ENCODE peak calls at places on chromosome 3, in four cellular contexts. E is LNCaP clone FGC, J is mucosa of descending colon, T is A549. Z is an unnamed sample.

GRCh38 chr3:30643763-30644462 is 37.5 kb downstream of the TGFBR2 start:
- DNase-seq in E (no peak), J (peak), T (no peak), Z (no peak)

GRCh38 chr3:182693723-182694122 is 99.6 kb upstream of the ATP11B start:
- DNase-seq in E (no peak), J (no peak), T (no peak), Z (no peak)

GRCh38 chr3:125129512-125129962 is 73.7 kb upstream of the HEG1 start:
- DNase-seq in E (no peak), J (no peak), T (peak), Z (peak)

GRCh38 chr3:170420307-170420821 is 1.7 kb downstream of the CLDN11 start:
- DNase-seq in E (no peak), J (no peak), T (no peak), Z (no peak)

GRCh38 chr3:84959470-84960380 is 936 bp downstream of the CADM2 start:
- DNase-seq in E (no peak), J (no peak), T (no peak), Z (no peak)

GRCh38 chr3:152857082-152857481 is 22.2 kb downstream of the P2RY1 start:
- DNase-seq in E (no peak), J (no peak), T (peak), Z (no peak)

GRCh38 chr3:122318620-122319019 is 6.4 kb upstream of the CSTA start:
- DNase-seq in E (no peak), J (no peak), T (no peak), Z (no peak)

GRCh38 chr3:108818404-108818803 is 4.2 kb upstream of the TRAT1 start:
- DNase-seq in E (peak), J (no peak), T (peak), Z (no peak)

GRCh38 chr3:121730940-121731687 is 18.4 kb downstream of the GOLGB1 start:
- DNase-seq in E (no peak), J (no peak), T (no peak), Z (no peak)

GRCh38 chr3:70813306-70813705 is 500.9 kb upstream of the MDFIC2 start:
- DNase-seq in E (no peak), J (no peak), T (no peak), Z (no peak)

GRCh38 chr3:73502609-73503560 is 121.9 kb downstream of the PDZRN3 start:
- DNase-seq in E (no peak), J (peak), T (peak), Z (peak)

GRCh38 chr3:14329116-14329830 is 73.1 kb upstream of the SLC6A6 start:
- DNase-seq in E (no peak), J (no peak), T (no peak), Z (peak)

GRCh38 chr3:119588112-119588511 is 8.8 kb downstream of the ADPRH start:
- DNase-seq in E (no peak), J (peak), T (no peak), Z (no peak)

GRCh38 chr3:133901083-133901482 is 5.4 kb upstream of the RAB6B start:
- DNase-seq in E (no peak), J (no peak), T (no peak), Z (no peak)

GRCh38 chr3:141050576-141050912 is 603 bp upstream of the SPSB4 start:
- DNase-seq in E (no peak), J (no peak), T (peak), Z (no peak)

GRCh38 chr3:60755094-60755493 is 496.2 kb downstream of the FHIT start:
- DNase-seq in E (no peak), J (no peak), T (peak), Z (no peak)

GRCh38 chr3:55267206-55267930 is 219.7 kb downstream of the WNT5A start:
- DNase-seq in E (no peak), J (no peak), T (no peak), Z (no peak)

GRCh38 chr3:53161820-53162671 is 1.0 kb downstream of the PRKCD start:
- DNase-seq in E (no peak), J (peak), T (peak), Z (no peak)

GRCh38 chr3:172629470-172629869 is 81.4 kb downstream of the NCEH1 start:
- DNase-seq in E (no peak), J (no peak), T (no peak), Z (no peak)

GRCh38 chr3:123286308-123287023 is 84.7 kb downstream of the SEC22A start:
- DNase-seq in E (peak), J (peak), T (peak), Z (peak)

GRCh38 chr3:51610708-51611107 is 60.3 kb upstream of the TEX264 start:
- DNase-seq in E (no peak), J (no peak), T (no peak), Z (peak)

GRCh38 chr3:116678853-116679252 is 30.7 kb upstream of the TUSC7 start:
- DNase-seq in E (no peak), J (no peak), T (no peak), Z (no peak)

GRCh38 chr3:48716508-48716981 is 476 bp downstream of the IP6K2 start:
- DNase-seq in E (no peak), J (peak), T (no peak), Z (no peak)

GRCh38 chr3:14927308-14927707 is 20.1 kb upstream of the NR2C2 start:
- DNase-seq in E (no peak), J (no peak), T (no peak), Z (no peak)

GRCh38 chr3:184300377-184300717 is 1.3 kb downstream of the PSMD2 start:
- DNase-seq in E (no peak), J (no peak), T (no peak), Z (no peak)
- H3K4me3 ChIP-seq in E (peak), J (no peak), T (peak), Z (peak)

DNA sequence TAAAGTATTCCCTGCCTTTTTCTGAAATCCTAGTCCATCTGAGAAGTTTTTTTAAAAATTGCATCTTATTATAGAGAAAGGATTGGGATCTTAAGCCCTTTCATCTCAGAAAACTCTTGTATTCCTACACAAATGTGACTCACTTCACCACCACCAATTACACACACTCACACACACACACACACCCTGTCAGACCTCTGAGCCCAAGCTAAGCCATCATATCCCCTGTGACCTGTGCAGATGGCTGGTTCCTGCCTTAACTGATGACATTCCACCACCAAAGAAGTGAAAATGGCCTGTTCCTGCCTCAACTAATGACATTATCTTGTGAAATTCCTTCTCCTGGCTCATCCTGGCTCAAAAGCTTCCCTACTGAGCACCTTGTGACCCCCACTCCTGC is 1181.9 kb downstream of the ROBO2 start:
- DNase-seq in E (no peak), J (no peak), T (no peak), Z (no peak)
- TF ChIP-seq CTCF in E (no peak), J (no peak), T (no peak), Z (no peak)

DNA sequence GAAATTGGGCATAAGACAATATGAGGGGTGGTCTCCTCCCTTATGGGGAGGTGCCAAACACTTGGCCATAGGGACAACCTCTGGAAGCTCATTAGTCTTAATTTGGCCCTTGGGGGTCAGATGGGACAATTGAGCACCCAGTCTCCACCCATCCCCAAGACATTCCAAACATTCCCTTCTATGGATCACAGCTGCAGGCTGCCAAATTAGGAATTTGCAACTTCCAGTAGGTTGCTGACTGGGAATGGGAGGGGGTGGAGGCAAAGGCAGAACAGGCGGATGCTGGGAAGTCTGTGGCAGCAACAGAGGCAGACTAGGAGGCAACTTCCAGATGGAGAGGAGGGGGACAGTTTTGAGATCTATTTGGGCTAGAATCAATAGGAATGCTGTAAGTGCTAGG is 1.4 kb upstream of the PDHB start:
- DNase-seq in E (no peak), J (no peak), T (peak), Z (no peak)
- H3K4me3 ChIP-seq in E (no peak), J (no peak), T (no peak), Z (no peak)

GRCh38 chr3:59607628-59608027 is 557.8 kb upstream of the CFAP20DC start:
- DNase-seq in E (no peak), J (no peak), T (peak), Z (no peak)
- TF ChIP-seq CTCF in E (no peak), J (no peak), T (no peak), Z (peak)